ENCODE peak calls at places on chromosomes 2 and 18, in five cellular contexts. L is tibial nerve, F is retinal pigment epithelial cell, O is MM.1S, R is small intestine. D is an unnamed sample.

GRCh38 chr2:54042341-54042740 is 71.5 kb upstream of the PSME4 start:
- DNase-seq in L (no peak), F (no peak), O (no peak), R (no peak), D (no peak)

GRCh38 chr2:186328848-186329247 is 157.2 kb upstream of the ZC3H15 start:
- DNase-seq in L (no peak), F (no peak), O (no peak), R (no peak), D (no peak)

GRCh38 chr2:113208995-113209868 is 35.5 kb downstream of the PSD4 start:
- DNase-seq in L (no peak), F (no peak), O (no peak), R (no peak), D (no peak)

GRCh38 chr2:119218478-119219064 is 5.1 kb upstream of the STEAP3 start:
- DNase-seq in L (peak), F (no peak), O (no peak), R (peak), D (peak)

GRCh38 chr2:241289053-241289452 is 26.4 kb downstream of the HDLBP start:
- DNase-seq in L (no peak), F (no peak), O (no peak), R (no peak), D (no peak)

GRCh38 chr18:48799724-48800315 is 150.9 kb downstream of the SMAD7 start:
- DNase-seq in L (no peak), F (no peak), O (no peak), R (no peak), D (peak)

GRCh38 chr2:178512491-178512890 is 32.2 kb downstream of the PLEKHA3 start:
- DNase-seq in L (no peak), F (no peak), O (no peak), R (no peak), D (no peak)

GRCh38 chr2:180690611-180691010 is 289.8 kb upstream of the UBE2E3 start:
- DNase-seq in L (no peak), F (no peak), O (no peak), R (no peak), D (no peak)

GRCh38 chr2:4258563-4258962 is 555.2 kb downstream of the DCDC2C start:
- DNase-seq in L (no peak), F (no peak), O (no peak), R (no peak), D (no peak)

GRCh38 chr2:191167766-191168165 is 17.0 kb upstream of the STAT4 start:
- DNase-seq in L (peak), F (no peak), O (no peak), R (no peak), D (no peak)

GRCh38 chr2:24943427-24943826 is 23.4 kb upstream of the ADCY3 start:
- DNase-seq in L (no peak), F (no peak), O (no peak), R (no peak), D (no peak)

GRCh38 chr2:94956797-94957391 is 68.6 kb upstream of the MAL start:
- DNase-seq in L (peak), F (no peak), O (peak), R (peak), D (peak)

GRCh38 chr2:11955883-11956282 is 209.5 kb downstream of the LPIN1 start:
- DNase-seq in L (no peak), F (no peak), O (no peak), R (no peak), D (no peak)

GRCh38 chr2:69565431-69565839 is 78.1 kb downstream of the AAK1 start:
- DNase-seq in L (no peak), F (no peak), O (peak), R (peak), D (peak)

GRCh38 chr2:28643324-28643723 is 108.3 kb upstream of the PPP1CB start:
- DNase-seq in L (no peak), F (no peak), O (no peak), R (peak), D (no peak)

GRCh38 chr2:215657844-215658243 is 222.0 kb upstream of the FN1 start:
- DNase-seq in L (peak), F (peak), O (no peak), R (no peak), D (no peak)

GRCh38 chr2:7394195-7394594 is 477.0 kb downstream of the RNF144A start:
- DNase-seq in L (no peak), F (no peak), O (no peak), R (no peak), D (no peak)

DNA sequence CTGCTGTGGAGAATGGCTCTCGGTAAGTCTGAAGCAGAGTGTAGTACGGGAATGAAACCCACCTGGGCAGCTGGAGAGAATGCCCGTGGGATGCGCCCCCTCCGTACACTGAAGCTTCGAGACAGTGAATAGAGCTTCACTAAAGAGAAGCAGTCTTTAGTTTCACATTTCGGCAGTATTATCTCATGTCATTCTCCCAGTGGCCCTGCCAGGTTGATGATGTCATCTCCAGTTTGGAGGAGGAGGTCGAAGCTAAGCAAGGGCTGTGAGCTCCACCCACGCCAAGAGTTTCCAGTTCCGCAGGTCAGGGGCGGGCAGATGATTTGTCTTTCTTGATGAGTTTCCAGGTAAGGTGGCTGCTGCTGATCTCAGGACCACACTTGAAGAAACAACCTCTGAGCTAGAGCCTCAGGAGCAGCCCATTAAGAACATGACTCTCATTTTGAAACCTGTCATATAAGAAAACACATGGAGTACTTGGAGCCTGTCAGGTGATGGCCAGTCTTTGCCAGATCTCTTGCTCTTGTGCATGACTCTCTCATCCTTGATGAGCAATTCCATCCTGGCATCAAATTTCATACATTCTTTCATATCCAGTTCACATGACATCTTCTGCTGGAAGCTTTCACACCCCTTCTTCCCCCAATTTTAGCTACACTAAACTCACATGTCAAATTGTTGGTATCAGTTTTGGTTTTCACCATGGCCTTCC is 475.0 kb downstream of the RNF144A start:
- DNase-seq in L (no peak), F (no peak), O (no peak), R (no peak), D (no peak)
- H3K4me3 ChIP-seq in L (no peak), F (no peak), O (no peak), R (no peak), D (no peak)

GRCh38 chr2:207534390-207534789 is 4.6 kb downstream of the CREB1 start:
- DNase-seq in L (no peak), F (no peak), O (no peak), R (no peak), D (no peak)
- H3K4me3 ChIP-seq in L (no peak), F (no peak), O (no peak), R (no peak), D (no peak)

GRCh38 chr2:206144383-206144782 is 14.9 kb downstream of the NDUFS1 start:
- DNase-seq in L (no peak), F (no peak), O (no peak), R (no peak), D (no peak)

GRCh38 chr2:206149330-206149729 is 9.9 kb downstream of the NDUFS1 start:
- DNase-seq in L (no peak), F (no peak), O (no peak), R (no peak), D (no peak)

GRCh38 chr2:206145665-206146064 is 13.6 kb downstream of the NDUFS1 start:
- DNase-seq in L (no peak), F (no peak), O (no peak), R (no peak), D (no peak)

GRCh38 chr2:206143451-206143850 is 15.8 kb downstream of the NDUFS1 start:
- DNase-seq in L (no peak), F (no peak), O (no peak), R (no peak), D (no peak)
- H3K4me3 ChIP-seq in L (no peak), F (no peak), O (no peak), R (no peak), D (no peak)

GRCh38 chr18:23688528-23688927 is 725 bp upstream of the LAMA3 start:
- DNase-seq in L (no peak), F (no peak), O (no peak), R (no peak), D (no peak)
- H3K4me3 ChIP-seq in L (peak), F (no peak), O (peak), R (no peak), D (no peak)

DNA sequence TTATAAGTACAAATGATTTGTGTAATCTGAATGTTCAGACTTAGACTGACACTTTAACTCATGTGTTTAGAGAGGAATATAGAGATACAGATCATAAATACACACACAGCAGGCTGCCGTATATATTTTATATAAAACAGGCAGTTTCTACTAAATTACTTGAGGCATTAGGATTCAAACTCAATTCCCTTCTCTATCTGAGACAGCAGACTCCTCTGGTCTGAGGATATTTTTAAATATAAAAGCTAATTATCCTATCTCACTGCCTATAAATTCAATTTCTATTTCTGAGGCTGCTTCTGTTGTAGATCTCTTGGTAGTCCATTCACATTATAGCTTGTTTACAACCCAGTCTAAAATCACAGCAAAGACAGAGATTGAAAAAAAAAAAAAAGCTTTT is 46.9 kb downstream of the BCL2 start:
- DNase-seq in L (no peak), F (no peak), O (no peak), R (no peak), D (no peak)
- H3K4me3 ChIP-seq in L (no peak), F (no peak), O (no peak), R (no peak), D (no peak)

DNA sequence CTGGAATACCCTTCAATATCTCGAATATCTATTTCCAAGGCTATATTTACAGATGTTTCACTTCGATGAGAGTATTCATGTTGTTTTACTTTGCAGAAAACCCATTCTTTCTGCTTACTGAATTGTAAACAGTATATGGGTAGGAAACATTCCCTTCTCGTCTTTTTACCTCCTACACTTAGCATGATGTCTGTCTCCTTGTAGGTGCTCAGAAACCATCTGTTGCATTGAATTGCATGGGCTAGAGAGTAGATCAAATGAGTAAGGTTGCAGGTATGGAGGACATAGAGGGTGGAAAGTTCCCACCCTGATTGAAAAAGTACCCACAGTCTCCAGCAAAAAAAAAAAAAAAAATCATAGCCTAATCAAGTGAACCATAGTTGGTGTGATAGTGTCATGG is 1.8 kb downstream of the CYTIP start:
- DNase-seq in L (no peak), F (no peak), O (peak), R (no peak), D (peak)
- H3K4me3 ChIP-seq in L (no peak), F (no peak), O (peak), R (peak), D (peak)